ENCODE peak calls at places on chromosomes 13 and 19, in six cellular contexts. One of them, this sample, is unnamed.

GRCh38 chr13:44236370-44236769 is 137.3 kb upstream of the SERP2 start:
- DNase-seq in activated CD8-positive, alpha-beta T cell treated with anti-CD3 and anti-CD28 coated beads, Interleukin-2, amount 10 ng/mL, durations not matched to agents 7 days and 5 days: no peak
- DNase-seq in posterior cingulate gyrus: no peak
- DNase-seq in stomach: no peak
- DNase-seq in stimulated activated CD8-positive, alpha-beta memory T cell treated with anti-CD3 and anti-CD28 coated beads, Interleukin-4, amount 100 ng/mL, for 4 hours: no peak
- DNase-seq in right cardiac atrium: no peak
- DNase-seq in this sample: no peak

GRCh38 chr19:15161028-15161984 is 39.5 kb downstream of the NOTCH3 start:
- DNase-seq in stomach: no peak
- DNase-seq in posterior cingulate gyrus: no peak
- DNase-seq in right cardiac atrium: no peak
- DNase-seq in activated CD8-positive, alpha-beta T cell treated with anti-CD3 and anti-CD28 coated beads, Interleukin-2, amount 10 ng/mL, durations not matched to agents 7 days and 5 days: no peak
- DNase-seq in stimulated activated CD8-positive, alpha-beta memory T cell treated with anti-CD3 and anti-CD28 coated beads, Interleukin-4, amount 100 ng/mL, for 4 hours: no peak
- DNase-seq in this sample: no peak

GRCh38 chr13:98866882-98867281 is 111.0 kb downstream of the DOCK9 start:
- DNase-seq in stomach: no peak
- DNase-seq in right cardiac atrium: no peak
- DNase-seq in activated CD8-positive, alpha-beta T cell treated with anti-CD3 and anti-CD28 coated beads, Interleukin-2, amount 10 ng/mL, durations not matched to agents 7 days and 5 days: no peak
- DNase-seq in posterior cingulate gyrus: no peak
- DNase-seq in stimulated activated CD8-positive, alpha-beta memory T cell treated with anti-CD3 and anti-CD28 coated beads, Interleukin-4, amount 100 ng/mL, for 4 hours: no peak
- DNase-seq in this sample: no peak

GRCh38 chr19:54266133-54266532 is 9.1 kb upstream of the LILRB5 start:
- DNase-seq in stimulated activated CD8-positive, alpha-beta memory T cell treated with anti-CD3 and anti-CD28 coated beads, Interleukin-4, amount 100 ng/mL, for 4 hours: peak; percentile 48
- DNase-seq in posterior cingulate gyrus: no peak
- DNase-seq in stomach: peak; percentile 79
- DNase-seq in activated CD8-positive, alpha-beta T cell treated with anti-CD3 and anti-CD28 coated beads, Interleukin-2, amount 10 ng/mL, durations not matched to agents 7 days and 5 days: peak; percentile 84
- DNase-seq in right cardiac atrium: peak; percentile 63
- DNase-seq in this sample: peak; percentile 84

GRCh38 chr19:3983936-3984583 is 1.2 kb downstream of the EEF2 start:
- DNase-seq in stomach: no peak
- DNase-seq in stimulated activated CD8-positive, alpha-beta memory T cell treated with anti-CD3 and anti-CD28 coated beads, Interleukin-4, amount 100 ng/mL, for 4 hours: no peak
- DNase-seq in right cardiac atrium: peak; percentile 46
- DNase-seq in posterior cingulate gyrus: no peak
- DNase-seq in activated CD8-positive, alpha-beta T cell treated with anti-CD3 and anti-CD28 coated beads, Interleukin-2, amount 10 ng/mL, durations not matched to agents 7 days and 5 days: peak; percentile 33
- DNase-seq in this sample: peak; percentile 76

GRCh38 chr13:51942189-51942588 is 69.1 kb downstream of the ATP7B start:
- DNase-seq in right cardiac atrium: no peak
- DNase-seq in activated CD8-positive, alpha-beta T cell treated with anti-CD3 and anti-CD28 coated beads, Interleukin-2, amount 10 ng/mL, durations not matched to agents 7 days and 5 days: peak; percentile 31
- DNase-seq in stomach: peak; percentile 89
- DNase-seq in posterior cingulate gyrus: no peak
- DNase-seq in stimulated activated CD8-positive, alpha-beta memory T cell treated with anti-CD3 and anti-CD28 coated beads, Interleukin-4, amount 100 ng/mL, for 4 hours: no peak
- DNase-seq in this sample: no peak

GRCh38 chr19:7916137-7916907 is 1.7 kb downstream of the TGFBR3L start:
- DNase-seq in activated CD8-positive, alpha-beta T cell treated with anti-CD3 and anti-CD28 coated beads, Interleukin-2, amount 10 ng/mL, durations not matched to agents 7 days and 5 days: peak; percentile 70
- DNase-seq in right cardiac atrium: peak; percentile 30
- DNase-seq in stomach: peak; percentile 42
- DNase-seq in posterior cingulate gyrus: no peak
- DNase-seq in stimulated activated CD8-positive, alpha-beta memory T cell treated with anti-CD3 and anti-CD28 coated beads, Interleukin-4, amount 100 ng/mL, for 4 hours: no peak
- DNase-seq in this sample: no peak

GRCh38 chr19:35228177-35228930 is at the start of gene FAM187B:
- DNase-seq in posterior cingulate gyrus: no peak
- DNase-seq in activated CD8-positive, alpha-beta T cell treated with anti-CD3 and anti-CD28 coated beads, Interleukin-2, amount 10 ng/mL, durations not matched to agents 7 days and 5 days: no peak
- DNase-seq in stomach: no peak
- DNase-seq in right cardiac atrium: no peak
- DNase-seq in stimulated activated CD8-positive, alpha-beta memory T cell treated with anti-CD3 and anti-CD28 coated beads, Interleukin-4, amount 100 ng/mL, for 4 hours: no peak
- DNase-seq in this sample: no peak

GRCh38 chr19:41353466-41354342 is at the start of gene TGFB1:
- DNase-seq in stimulated activated CD8-positive, alpha-beta memory T cell treated with anti-CD3 and anti-CD28 coated beads, Interleukin-4, amount 100 ng/mL, for 4 hours: peak; percentile 84
- DNase-seq in stomach: peak; percentile 85
- DNase-seq in right cardiac atrium: peak; percentile 90
- DNase-seq in posterior cingulate gyrus: peak; percentile 26
- DNase-seq in activated CD8-positive, alpha-beta T cell treated with anti-CD3 and anti-CD28 coated beads, Interleukin-2, amount 10 ng/mL, durations not matched to agents 7 days and 5 days: peak; percentile 95
- DNase-seq in this sample: peak; percentile 96

GRCh38 chr13:102846261-102847015 is 606 bp downstream of the ERCC5 start:
- DNase-seq in activated CD8-positive, alpha-beta T cell treated with anti-CD3 and anti-CD28 coated beads, Interleukin-2, amount 10 ng/mL, durations not matched to agents 7 days and 5 days: peak; percentile 67
- DNase-seq in right cardiac atrium: peak; percentile 32
- DNase-seq in posterior cingulate gyrus: no peak
- DNase-seq in stomach: peak; percentile 40
- DNase-seq in stimulated activated CD8-positive, alpha-beta memory T cell treated with anti-CD3 and anti-CD28 coated beads, Interleukin-4, amount 100 ng/mL, for 4 hours: peak; percentile 12
- DNase-seq in this sample: peak; percentile 77

GRCh38 chr13:98664047-98664446 is 87.1 kb upstream of the STK24 start:
- DNase-seq in stomach: no peak
- DNase-seq in stimulated activated CD8-positive, alpha-beta memory T cell treated with anti-CD3 and anti-CD28 coated beads, Interleukin-4, amount 100 ng/mL, for 4 hours: peak; percentile 9
- DNase-seq in posterior cingulate gyrus: no peak
- DNase-seq in activated CD8-positive, alpha-beta T cell treated with anti-CD3 and anti-CD28 coated beads, Interleukin-2, amount 10 ng/mL, durations not matched to agents 7 days and 5 days: no peak
- DNase-seq in right cardiac atrium: no peak
- DNase-seq in this sample: no peak

GRCh38 chr13:112066624-112067004 is 335 bp upstream of the SOX1 start:
- DNase-seq in right cardiac atrium: peak; percentile 58
- DNase-seq in stomach: no peak
- DNase-seq in stimulated activated CD8-positive, alpha-beta memory T cell treated with anti-CD3 and anti-CD28 coated beads, Interleukin-4, amount 100 ng/mL, for 4 hours: peak; percentile 5
- DNase-seq in posterior cingulate gyrus: peak; percentile 71
- DNase-seq in activated CD8-positive, alpha-beta T cell treated with anti-CD3 and anti-CD28 coated beads, Interleukin-2, amount 10 ng/mL, durations not matched to agents 7 days and 5 days: peak; percentile 35
- DNase-seq in this sample: no peak

GRCh38 chr19:48355555-48355954 is 8.2 kb downstream of the TMEM143 start:
- DNase-seq in right cardiac atrium: no peak
- DNase-seq in posterior cingulate gyrus: no peak
- DNase-seq in activated CD8-positive, alpha-beta T cell treated with anti-CD3 and anti-CD28 coated beads, Interleukin-2, amount 10 ng/mL, durations not matched to agents 7 days and 5 days: no peak
- DNase-seq in stomach: no peak
- DNase-seq in stimulated activated CD8-positive, alpha-beta memory T cell treated with anti-CD3 and anti-CD28 coated beads, Interleukin-4, amount 100 ng/mL, for 4 hours: no peak
- DNase-seq in this sample: no peak

GRCh38 chr19:3142292-3142670 is 6.4 kb downstream of the GNA15 start:
- DNase-seq in right cardiac atrium: no peak
- DNase-seq in stimulated activated CD8-positive, alpha-beta memory T cell treated with anti-CD3 and anti-CD28 coated beads, Interleukin-4, amount 100 ng/mL, for 4 hours: no peak
- DNase-seq in activated CD8-positive, alpha-beta T cell treated with anti-CD3 and anti-CD28 coated beads, Interleukin-2, amount 10 ng/mL, durations not matched to agents 7 days and 5 days: no peak
- DNase-seq in posterior cingulate gyrus: no peak
- DNase-seq in stomach: no peak
- DNase-seq in this sample: no peak

GRCh38 chr13:113861433-113862030 is 2.3 kb downstream of the GAS6 start:
- DNase-seq in stimulated activated CD8-positive, alpha-beta memory T cell treated with anti-CD3 and anti-CD28 coated beads, Interleukin-4, amount 100 ng/mL, for 4 hours: no peak
- DNase-seq in right cardiac atrium: no peak
- DNase-seq in activated CD8-positive, alpha-beta T cell treated with anti-CD3 and anti-CD28 coated beads, Interleukin-2, amount 10 ng/mL, durations not matched to agents 7 days and 5 days: no peak
- DNase-seq in stomach: no peak
- DNase-seq in posterior cingulate gyrus: no peak
- DNase-seq in this sample: no peak

GRCh38 chr13:27955192-27955591 is 13.9 kb downstream of the CDX2 start:
- DNase-seq in stomach: no peak
- DNase-seq in right cardiac atrium: no peak
- DNase-seq in stimulated activated CD8-positive, alpha-beta memory T cell treated with anti-CD3 and anti-CD28 coated beads, Interleukin-4, amount 100 ng/mL, for 4 hours: no peak
- DNase-seq in posterior cingulate gyrus: no peak
- DNase-seq in activated CD8-positive, alpha-beta T cell treated with anti-CD3 and anti-CD28 coated beads, Interleukin-2, amount 10 ng/mL, durations not matched to agents 7 days and 5 days: no peak
- DNase-seq in this sample: no peak

GRCh38 chr13:51935326-51936171 is 73.8 kb downstream of the CCDC70 start:
- DNase-seq in activated CD8-positive, alpha-beta T cell treated with anti-CD3 and anti-CD28 coated beads, Interleukin-2, amount 10 ng/mL, durations not matched to agents 7 days and 5 days: no peak
- DNase-seq in stimulated activated CD8-positive, alpha-beta memory T cell treated with anti-CD3 and anti-CD28 coated beads, Interleukin-4, amount 100 ng/mL, for 4 hours: no peak
- DNase-seq in posterior cingulate gyrus: no peak
- DNase-seq in right cardiac atrium: no peak
- DNase-seq in stomach: peak; percentile 59
- DNase-seq in this sample: no peak

GRCh38 chr19:6233051-6233826 is 46.5 kb downstream of the MLLT1 start:
- DNase-seq in posterior cingulate gyrus: no peak
- DNase-seq in activated CD8-positive, alpha-beta T cell treated with anti-CD3 and anti-CD28 coated beads, Interleukin-2, amount 10 ng/mL, durations not matched to agents 7 days and 5 days: no peak
- DNase-seq in stomach: peak; percentile 83
- DNase-seq in right cardiac atrium: peak; percentile 81
- DNase-seq in stimulated activated CD8-positive, alpha-beta memory T cell treated with anti-CD3 and anti-CD28 coated beads, Interleukin-4, amount 100 ng/mL, for 4 hours: no peak
- DNase-seq in this sample: peak; percentile 83

GRCh38 chr19:53365899-53366493 is 491 bp downstream of the ZNF525 start:
- DNase-seq in stomach: no peak
- DNase-seq in posterior cingulate gyrus: no peak
- DNase-seq in right cardiac atrium: peak; percentile 23
- DNase-seq in stimulated activated CD8-positive, alpha-beta memory T cell treated with anti-CD3 and anti-CD28 coated beads, Interleukin-4, amount 100 ng/mL, for 4 hours: peak; percentile 1
- DNase-seq in activated CD8-positive, alpha-beta T cell treated with anti-CD3 and anti-CD28 coated beads, Interleukin-2, amount 10 ng/mL, durations not matched to agents 7 days and 5 days: peak; percentile 56
- DNase-seq in this sample: no peak

GRCh38 chr13:75226092-75226491 is 255.9 kb downstream of the TBC1D4 start:
- DNase-seq in stomach: no peak
- DNase-seq in right cardiac atrium: no peak
- DNase-seq in stimulated activated CD8-positive, alpha-beta memory T cell treated with anti-CD3 and anti-CD28 coated beads, Interleukin-4, amount 100 ng/mL, for 4 hours: no peak
- DNase-seq in activated CD8-positive, alpha-beta T cell treated with anti-CD3 and anti-CD28 coated beads, Interleukin-2, amount 10 ng/mL, durations not matched to agents 7 days and 5 days: no peak
- DNase-seq in posterior cingulate gyrus: no peak
- DNase-seq in this sample: no peak

GRCh38 chr13:30685320-30685859 is 50.0 kb upstream of the ALOX5AP start:
- DNase-seq in posterior cingulate gyrus: no peak
- DNase-seq in stomach: no peak
- DNase-seq in stimulated activated CD8-positive, alpha-beta memory T cell treated with anti-CD3 and anti-CD28 coated beads, Interleukin-4, amount 100 ng/mL, for 4 hours: no peak
- DNase-seq in activated CD8-positive, alpha-beta T cell treated with anti-CD3 and anti-CD28 coated beads, Interleukin-2, amount 10 ng/mL, durations not matched to agents 7 days and 5 days: no peak
- DNase-seq in right cardiac atrium: no peak
- DNase-seq in this sample: no peak

GRCh38 chr19:45166723-45167252 is 6.0 kb upstream of the NKPD1 start:
- DNase-seq in right cardiac atrium: no peak
- DNase-seq in activated CD8-positive, alpha-beta T cell treated with anti-CD3 and anti-CD28 coated beads, Interleukin-2, amount 10 ng/mL, durations not matched to agents 7 days and 5 days: no peak
- DNase-seq in posterior cingulate gyrus: no peak
- DNase-seq in stomach: no peak
- DNase-seq in stimulated activated CD8-positive, alpha-beta memory T cell treated with anti-CD3 and anti-CD28 coated beads, Interleukin-4, amount 100 ng/mL, for 4 hours: no peak
- DNase-seq in this sample: peak; percentile 47

This sample was measured in Right ventricle myocardium inferior.